ENCODE peak calls at places on chromosomes 11 and 22, in five cellular contexts. One of them, this sample, is unnamed.
A peak's percentile ranks its signal among the peaks of the same experiment; 100 is the strongest.

GRCh38 chr22:44534335-44534734 is 36.3 kb upstream of the RTL6 start:
- DNase-seq in A549: no peak
- DNase-seq in mucosa of descending colon: no peak
- DNase-seq in gastrocnemius medialis: no peak
- DNase-seq in HCT116: no peak
- DNase-seq in this sample: no peak

GRCh38 chr11:65522640-65523322 is 2.1 kb upstream of the SCYL1 start:
- DNase-seq in A549: no peak
- DNase-seq in mucosa of descending colon: no peak
- DNase-seq in gastrocnemius medialis: no peak
- DNase-seq in HCT116: no peak
- DNase-seq in this sample: no peak

GRCh38 chr22:24093855-24094254 is 82.8 kb downstream of the CABIN1 start:
- DNase-seq in A549: peak; percentile 11
- DNase-seq in mucosa of descending colon: no peak
- DNase-seq in gastrocnemius medialis: no peak
- DNase-seq in HCT116: no peak
- DNase-seq in this sample: no peak

GRCh38 chr11:129372609-129373488 is 2.8 kb upstream of the BARX2 start:
- DNase-seq in A549: no peak
- DNase-seq in mucosa of descending colon: no peak
- DNase-seq in gastrocnemius medialis: no peak
- DNase-seq in HCT116: no peak
- DNase-seq in this sample: no peak

GRCh38 chr22:24583221-24583971 is 9.5 kb downstream of the LRRC75B start:
- DNase-seq in A549: no peak
- DNase-seq in mucosa of descending colon: peak; percentile 43
- DNase-seq in gastrocnemius medialis: no peak
- DNase-seq in HCT116: no peak
- DNase-seq in this sample: no peak

GRCh38 chr11:46637546-46637945 is 20.2 kb downstream of the ATG13 start:
- DNase-seq in A549: no peak
- DNase-seq in mucosa of descending colon: no peak
- DNase-seq in gastrocnemius medialis: no peak
- DNase-seq in HCT116: no peak
- DNase-seq in this sample: no peak

GRCh38 chr11:12064136-12064953 is 46.0 kb upstream of the MICAL2 start:
- DNase-seq in A549: no peak
- DNase-seq in mucosa of descending colon: no peak
- DNase-seq in gastrocnemius medialis: no peak
- DNase-seq in HCT116: no peak
- DNase-seq in this sample: peak; percentile 64

GRCh38 chr11:79366218-79366617 is 74.6 kb downstream of the TENM4 start:
- DNase-seq in A549: no peak
- DNase-seq in mucosa of descending colon: no peak
- DNase-seq in gastrocnemius medialis: no peak
- DNase-seq in HCT116: no peak
- DNase-seq in this sample: no peak

GRCh38 chr11:5339771-5340322 is 3.5 kb downstream of the OR51B5 start:
- DNase-seq in A549: no peak
- DNase-seq in mucosa of descending colon: no peak
- DNase-seq in gastrocnemius medialis: no peak
- DNase-seq in HCT116: no peak
- DNase-seq in this sample: no peak

DNA sequence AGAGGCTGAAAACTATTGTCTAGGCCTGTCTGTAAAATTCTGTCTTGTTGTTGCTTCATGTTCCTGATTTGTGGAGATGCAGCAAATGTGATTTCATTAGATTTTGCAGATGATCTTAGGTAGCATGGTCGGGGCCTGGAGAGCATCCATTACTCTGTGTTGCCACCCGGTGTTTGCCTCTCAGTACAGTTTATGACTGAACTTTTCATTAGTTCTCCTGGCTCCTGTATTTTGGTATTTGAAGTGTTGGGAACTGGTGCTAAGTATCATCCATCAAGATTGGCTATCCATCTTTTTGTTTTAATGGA is 7.7 kb downstream of the YWHAH start:
- DNase-seq in A549: no peak
- DNase-seq in mucosa of descending colon: no peak
- DNase-seq in gastrocnemius medialis: no peak
- DNase-seq in HCT116: no peak
- DNase-seq in this sample: no peak
- H3K4me1 ChIP-seq in A549: peaks cover 52% of the 10 kb centered on the region
- H3K4me1 ChIP-seq in mucosa of descending colon: peaks cover 26% of the 10 kb centered on the region
- H3K4me1 ChIP-seq in gastrocnemius medialis: peaks cover 27% of the 10 kb centered on the region
- H3K4me1 ChIP-seq in HCT116: peaks cover 29% of the 10 kb centered on the region
- H3K4me1 ChIP-seq in this sample: peaks cover 30% of the 10 kb centered on the region

GRCh38 chr22:48876951-48877350 is 950.7 kb downstream of the BRD1 start:
- DNase-seq in A549: no peak
- DNase-seq in mucosa of descending colon: no peak
- DNase-seq in gastrocnemius medialis: no peak
- DNase-seq in HCT116: no peak
- DNase-seq in this sample: no peak
- H3K4me1 ChIP-seq in A549: no peaks in the 10 kb centered on the region
- H3K4me1 ChIP-seq in mucosa of descending colon: no peaks in the 10 kb centered on the region
- H3K4me1 ChIP-seq in gastrocnemius medialis: no peaks in the 10 kb centered on the region
- H3K4me1 ChIP-seq in HCT116: no peaks in the 10 kb centered on the region
- H3K4me1 ChIP-seq in this sample: no peaks in the 10 kb centered on the region

GRCh38 chr22:36334081-36334831 is 53.5 kb downstream of the MYH9 start:
- DNase-seq in A549: peak; percentile 54
- DNase-seq in mucosa of descending colon: no peak
- DNase-seq in gastrocnemius medialis: no peak
- DNase-seq in HCT116: no peak
- DNase-seq in this sample: peak; percentile 40

GRCh38 chr22:36336246-36337182 is 51.3 kb downstream of the MYH9 start:
- DNase-seq in A549: no peak
- DNase-seq in mucosa of descending colon: no peak
- DNase-seq in gastrocnemius medialis: no peak
- DNase-seq in HCT116: no peak
- DNase-seq in this sample: no peak

GRCh38 chr22:36337365-36338130 is 50.2 kb downstream of the MYH9 start:
- DNase-seq in A549: no peak
- DNase-seq in mucosa of descending colon: no peak
- DNase-seq in gastrocnemius medialis: no peak
- DNase-seq in HCT116: no peak
- DNase-seq in this sample: no peak

GRCh38 chr22:36334838-36335603 is 52.7 kb downstream of the MYH9 start:
- DNase-seq in A549: no peak
- DNase-seq in mucosa of descending colon: no peak
- DNase-seq in gastrocnemius medialis: no peak
- DNase-seq in HCT116: no peak
- DNase-seq in this sample: peak; percentile 86

GRCh38 chr22:36335621-36336020 is 52.1 kb downstream of the MYH9 start:
- DNase-seq in A549: no peak
- DNase-seq in mucosa of descending colon: no peak
- DNase-seq in gastrocnemius medialis: no peak
- DNase-seq in HCT116: no peak
- DNase-seq in this sample: no peak
- H3K4me1 ChIP-seq in A549: peaks cover 92% of the 10 kb centered on the region
- H3K4me1 ChIP-seq in mucosa of descending colon: peaks cover 59% of the 10 kb centered on the region
- H3K4me1 ChIP-seq in gastrocnemius medialis: peaks cover 85% of the 10 kb centered on the region
- H3K4me1 ChIP-seq in HCT116: peaks cover 65% of the 10 kb centered on the region
- H3K4me1 ChIP-seq in this sample: peaks cover 67% of the 10 kb centered on the region

DNA sequence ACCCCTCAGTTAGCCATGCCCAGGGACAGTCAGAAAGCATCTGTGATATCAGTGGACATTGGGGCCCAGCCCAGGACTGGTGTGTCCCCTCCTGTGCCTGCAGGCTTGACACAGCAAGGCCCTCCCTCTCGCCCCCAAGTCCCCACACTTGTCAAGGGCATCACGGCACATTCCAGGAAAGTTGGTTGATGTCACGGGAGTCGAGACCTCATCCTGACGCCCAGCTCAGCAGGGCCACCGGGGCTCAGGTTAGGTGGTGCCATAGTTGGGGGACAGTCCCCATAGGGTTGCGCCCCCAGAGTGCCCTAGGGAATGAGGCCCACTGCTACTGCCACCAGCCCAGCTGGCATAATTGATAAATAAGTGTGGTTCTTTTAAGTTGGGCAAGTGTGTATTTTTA is 28.3 kb upstream of the GRAMD4 start:
- DNase-seq in A549: no peak
- DNase-seq in mucosa of descending colon: no peak
- DNase-seq in gastrocnemius medialis: no peak
- DNase-seq in HCT116: no peak
- DNase-seq in this sample: no peak
- H3K4me1 ChIP-seq in A549: no peaks in the 10 kb centered on the region
- H3K4me1 ChIP-seq in mucosa of descending colon: peaks cover 37% of the 10 kb centered on the region
- H3K4me1 ChIP-seq in gastrocnemius medialis: peaks cover 47% of the 10 kb centered on the region
- H3K4me1 ChIP-seq in HCT116: peaks cover 19% of the 10 kb centered on the region
- H3K4me1 ChIP-seq in this sample: no peaks in the 10 kb centered on the region

DNA sequence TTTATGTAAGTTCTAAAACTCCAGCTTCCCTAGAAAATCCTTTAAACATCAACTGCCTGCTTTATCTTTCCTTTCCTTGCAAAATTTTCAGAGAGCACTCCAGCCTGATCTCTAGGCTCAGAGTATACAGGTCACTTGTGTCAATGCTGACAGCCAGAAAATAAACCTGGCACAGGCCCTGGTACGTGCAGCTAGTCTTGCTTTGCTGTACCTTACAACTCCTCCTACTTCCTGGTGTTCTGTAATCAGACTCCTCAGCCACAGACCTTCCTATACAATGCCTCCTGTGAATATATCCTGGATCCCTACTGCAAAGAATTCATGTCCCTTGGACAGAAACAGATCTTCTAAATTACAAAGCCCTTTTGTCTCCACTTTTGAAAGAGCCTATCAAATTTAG is 24.2 kb upstream of the TMEM123 start:
- DNase-seq in A549: no peak
- DNase-seq in mucosa of descending colon: peak; percentile 86
- DNase-seq in gastrocnemius medialis: no peak
- DNase-seq in HCT116: no peak
- DNase-seq in this sample: peak; percentile 40
- H3K4me1 ChIP-seq in A549: peaks cover 13% of the 10 kb centered on the region
- H3K4me1 ChIP-seq in mucosa of descending colon: peaks cover 18% of the 10 kb centered on the region
- H3K4me1 ChIP-seq in gastrocnemius medialis: no peaks in the 10 kb centered on the region
- H3K4me1 ChIP-seq in HCT116: peaks cover 14% of the 10 kb centered on the region
- H3K4me1 ChIP-seq in this sample: peaks cover 15% of the 10 kb centered on the region

DNA sequence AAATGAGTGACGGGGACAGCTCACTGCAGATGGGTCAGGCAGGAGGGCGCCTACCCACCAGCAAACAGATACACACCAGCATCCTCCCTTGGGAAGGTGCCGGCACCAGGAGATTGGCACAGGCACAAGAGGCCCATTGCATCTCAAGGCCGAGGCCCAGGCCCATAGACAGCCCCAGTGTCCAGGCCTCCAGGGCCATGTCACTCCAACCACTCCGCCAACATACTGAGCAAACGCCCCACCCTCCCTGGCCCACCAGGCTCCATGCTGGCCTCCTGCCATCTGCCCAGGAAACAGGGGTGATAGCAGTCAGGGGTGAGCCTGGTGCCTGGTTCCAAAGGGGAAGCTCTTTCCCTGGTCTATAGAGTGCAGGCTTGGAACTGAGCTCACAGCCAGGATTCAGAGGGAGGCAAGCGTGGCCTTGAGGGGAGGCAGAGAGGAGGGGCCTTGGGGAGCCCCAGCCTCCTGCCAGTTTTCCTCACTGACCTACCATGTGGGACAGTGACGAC is 34.7 kb downstream of the PISD start:
- DNase-seq in A549: no peak
- DNase-seq in mucosa of descending colon: no peak
- DNase-seq in gastrocnemius medialis: no peak
- DNase-seq in HCT116: no peak
- DNase-seq in this sample: no peak
- H3K4me1 ChIP-seq in A549: peaks cover 10% of the 10 kb centered on the region
- H3K4me1 ChIP-seq in mucosa of descending colon: peaks cover 16% of the 10 kb centered on the region
- H3K4me1 ChIP-seq in gastrocnemius medialis: peaks cover 47% of the 10 kb centered on the region
- H3K4me1 ChIP-seq in HCT116: peaks cover 31% of the 10 kb centered on the region
- H3K4me1 ChIP-seq in this sample: no peaks in the 10 kb centered on the region

GRCh38 chr22:20184501-20185145 is 33.8 kb upstream of the CCDC188 start:
- DNase-seq in A549: no peak
- DNase-seq in mucosa of descending colon: no peak
- DNase-seq in gastrocnemius medialis: no peak
- DNase-seq in HCT116: no peak
- DNase-seq in this sample: no peak
- H3K4me1 ChIP-seq in A549: no peaks in the 10 kb centered on the region
- H3K4me1 ChIP-seq in mucosa of descending colon: no peaks in the 10 kb centered on the region
- H3K4me1 ChIP-seq in gastrocnemius medialis: no peaks in the 10 kb centered on the region
- H3K4me1 ChIP-seq in HCT116: no peaks in the 10 kb centered on the region
- H3K4me1 ChIP-seq in this sample: no peaks in the 10 kb centered on the region

DNA sequence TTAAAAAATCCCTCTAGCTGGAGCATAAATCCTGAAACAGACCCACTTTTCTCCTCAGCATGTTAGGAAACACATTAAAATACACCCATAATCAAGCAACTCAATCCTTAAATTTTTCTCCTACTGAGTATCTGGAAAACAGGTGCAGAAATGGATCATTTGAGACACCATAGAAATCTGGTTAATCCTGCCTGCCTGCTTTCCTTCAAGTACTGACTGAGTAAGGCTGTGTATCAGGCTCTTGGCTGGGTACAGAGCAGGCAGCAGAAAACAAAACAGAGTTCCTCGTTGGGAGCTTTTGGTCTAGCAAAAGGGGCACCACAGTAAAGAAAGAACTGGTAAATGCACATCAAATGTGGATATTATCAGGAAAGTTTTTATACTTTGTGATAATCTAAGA is 1.9 kb downstream of the KCNQ1OT1 start:
- DNase-seq in A549: no peak
- DNase-seq in mucosa of descending colon: no peak
- DNase-seq in gastrocnemius medialis: peak; percentile 4
- DNase-seq in HCT116: no peak
- DNase-seq in this sample: no peak
- H3K4me1 ChIP-seq in A549: peaks cover 16% of the 10 kb centered on the region
- H3K4me1 ChIP-seq in mucosa of descending colon: peaks cover 4% of the 10 kb centered on the region
- H3K4me1 ChIP-seq in gastrocnemius medialis: peaks cover 29% of the 10 kb centered on the region
- H3K4me1 ChIP-seq in HCT116: peaks cover 23% of the 10 kb centered on the region
- H3K4me1 ChIP-seq in this sample: no peaks in the 10 kb centered on the region

This sample was measured in foreskin keratinocyte.